ENCODE peak calls at places on chromosomes 6 and 20, in eight cellular contexts. N is right lobe of liver, C is tibial nerve, J is heart left ventricle, H is sigmoid colon, P is spleen, K is ovary, V is IMR-90. Q is an unnamed sample.
A peak's percentile ranks its signal among the peaks of the same experiment; 100 is the strongest.

GRCh38 chr6:83827050-83827449 is 26.1 kb upstream of the RIPPLY2 start:
- DNase-seq in N (no peak), C (no peak), J (no peak), H (no peak), P (no peak), K (no peak), V (no peak), Q (no peak)

GRCh38 chr6:112576421-112576820 is 229.3 kb downstream of the RFPL4B start:
- DNase-seq in N (no peak), C (no peak), J (no peak), H (no peak), P (no peak), K (no peak), V (no peak), Q (no peak)

GRCh38 chr6:2030682-2031244 is 214.6 kb downstream of the GMDS start:
- DNase-seq in N (no peak), C (no peak), J (no peak), H (no peak), P (no peak), K (no peak), V (peak; percentile 31), Q (no peak)

GRCh38 chr20:48904566-48905321 is 16.8 kb upstream of the ARFGEF2 start:
- DNase-seq in N (peak; percentile 26), C (no peak), J (no peak), H (no peak), P (no peak), K (peak; percentile 69), V (peak; percentile 60), Q (no peak)

GRCh38 chr6:105135056-105135455 is 44.8 kb downstream of the POPDC3 start:
- DNase-seq in N (no peak), C (no peak), J (no peak), H (no peak), P (no peak), K (no peak), V (peak; percentile 18), Q (no peak)

GRCh38 chr6:10099648-10100047 is 315.2 kb downstream of the TFAP2A start:
- DNase-seq in N (no peak), C (no peak), J (no peak), H (no peak), P (no peak), K (no peak), V (no peak), Q (no peak)

GRCh38 chr6:33915134-33915533 is 111.3 kb upstream of the MLN start:
- DNase-seq in N (no peak), C (no peak), J (peak; percentile 53), H (peak; percentile 79), P (no peak), K (no peak), V (no peak), Q (no peak)

GRCh38 chr6:76418657-76419217 is 346.3 kb upstream of the IMPG1 start:
- DNase-seq in N (no peak), C (no peak), J (no peak), H (no peak), P (no peak), K (no peak), V (no peak), Q (no peak)

GRCh38 chr20:24389686-24390085 is 79.7 kb upstream of the SYNDIG1 start:
- DNase-seq in N (no peak), C (no peak), J (peak; percentile 47), H (no peak), P (no peak), K (no peak), V (no peak), Q (no peak)

GRCh38 chr6:80454661-80455365 is 348.3 kb downstream of the BCKDHB start:
- DNase-seq in N (no peak), C (no peak), J (no peak), H (no peak), P (no peak), K (no peak), V (peak; percentile 38), Q (no peak)

GRCh38 chr20:53937929-53938367 is 132.4 kb downstream of the BCAS1 start:
- DNase-seq in N (no peak), C (no peak), J (no peak), H (no peak), P (no peak), K (no peak), V (no peak), Q (no peak)

GRCh38 chr6:10425973-10426780 is 11.3 kb upstream of the TFAP2A start:
- DNase-seq in N (peak; percentile 71), C (no peak), J (no peak), H (no peak), P (no peak), K (peak; percentile 41), V (no peak), Q (no peak)

GRCh38 chr20:45415822-45416637 is at the start of gene PIGT:
- DNase-seq in N (peak; percentile 83), C (peak; percentile 72), J (peak; percentile 92), H (peak; percentile 93), P (peak; percentile 96), K (peak; percentile 86), V (peak; percentile 72), Q (peak; percentile 32)

GRCh38 chr20:58515240-58516212 is at the start of gene APCDD1L:
- DNase-seq in N (no peak), C (no peak), J (no peak), H (peak; percentile 60), P (no peak), K (no peak), V (peak; percentile 69), Q (no peak)

GRCh38 chr20:50601511-50602431 is 89.6 kb downstream of the RIPOR3 start:
- DNase-seq in N (no peak), C (no peak), J (no peak), H (no peak), P (no peak), K (no peak), V (no peak), Q (no peak)

DNA sequence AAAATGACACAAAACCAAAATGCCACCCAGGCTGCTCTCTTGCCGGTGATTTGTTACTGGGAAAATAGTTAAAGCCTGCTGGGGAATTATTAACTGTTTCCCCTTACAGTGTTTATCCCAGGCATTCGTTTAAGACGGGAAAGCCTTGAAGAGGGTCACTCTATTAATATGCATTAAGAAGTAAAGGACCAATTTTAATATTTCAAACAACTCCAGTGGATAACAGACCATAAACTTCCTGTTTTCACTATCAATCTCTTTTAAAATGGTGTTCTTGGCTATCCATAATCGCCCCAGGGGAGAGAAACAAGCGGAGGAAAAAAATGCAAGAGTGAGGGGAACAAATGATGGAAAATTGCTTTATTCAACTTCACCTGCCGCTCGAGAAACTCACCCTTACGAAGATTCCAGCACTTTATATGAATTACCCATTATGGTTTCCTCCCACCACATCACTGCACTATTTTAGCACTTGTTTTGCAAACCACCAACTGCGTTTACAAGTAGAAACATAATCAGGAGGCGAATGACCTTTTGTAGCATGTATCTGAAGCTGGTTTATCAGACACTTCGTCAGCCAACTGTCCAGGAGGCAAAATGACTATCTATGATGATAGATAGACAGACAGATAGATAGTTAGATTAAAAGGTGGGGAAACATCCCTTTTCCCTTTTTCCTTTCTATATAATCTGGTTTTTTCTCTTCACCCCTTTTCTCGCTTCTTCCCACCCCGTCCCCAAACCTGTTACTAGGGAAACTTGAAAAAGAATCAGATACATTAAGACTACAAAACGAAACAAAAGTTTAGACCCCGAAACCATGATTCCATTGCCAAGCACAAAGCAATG is 1.2 kb upstream of the ADGRB3 start:
- DNase-seq in N (no peak), C (no peak), J (no peak), H (no peak), P (no peak), K (no peak), V (no peak), Q (no peak)
- H3K27ac ChIP-seq in N (no peak overlapping the region), C (peak overlapping the region; percentile 66), J (peak overlapping the region; percentile 74), H (peak overlapping the region; percentile 73), P (peak overlapping the region; percentile 77), K (peak overlapping the region; percentile 69), V (no peak overlapping the region), Q (no peak overlapping the region)

GRCh38 chr6:17299222-17299621 is 18.1 kb downstream of the RBM24 start:
- DNase-seq in N (no peak), C (no peak), J (no peak), H (no peak), P (no peak), K (no peak), V (no peak), Q (no peak)

GRCh38 chr6:17298257-17298656 is 17.1 kb downstream of the RBM24 start:
- DNase-seq in N (no peak), C (no peak), J (no peak), H (no peak), P (no peak), K (no peak), V (no peak), Q (no peak)

GRCh38 chr6:17305219-17306001 is 24.2 kb downstream of the RBM24 start:
- DNase-seq in N (no peak), C (no peak), J (no peak), H (no peak), P (no peak), K (no peak), V (peak; percentile 72), Q (no peak)

GRCh38 chr6:17300637-17301036 is 19.5 kb downstream of the RBM24 start:
- DNase-seq in N (no peak), C (no peak), J (no peak), H (no peak), P (no peak), K (no peak), V (no peak), Q (no peak)

GRCh38 chr6:17303444-17303843 is 22.3 kb downstream of the RBM24 start:
- DNase-seq in N (no peak), C (no peak), J (no peak), H (no peak), P (no peak), K (no peak), V (no peak), Q (no peak)
- TF ChIP-seq POLR2A in N (no peak), C (no peak), J (no peak), H (no peak), P (no peak), K (no peak), V (no peak), Q (no peak)

GRCh38 chr20:32473231-32474008 is 111.7 kb downstream of the NOL4L start:
- DNase-seq in N (no peak), C (no peak), J (no peak), H (no peak), P (no peak), K (no peak), V (no peak), Q (no peak)
- H3K4me3 ChIP-seq in N (peak overlapping the region; percentile 36), C (peak overlapping the region; percentile 33), J (peak overlapping the region; percentile 52), H (peak overlapping the region; percentile 40), P (peak overlapping the region; percentile 16), K (peak overlapping the region; percentile 1), V (no peak overlapping the region), Q (no peak overlapping the region)

GRCh38 chr6:111409430-111409829 is 73.6 kb downstream of the REV3L start:
- DNase-seq in N (no peak), C (no peak), J (no peak), H (no peak), P (no peak), K (no peak), V (no peak), Q (no peak)
- H3K27ac ChIP-seq in N (no peak overlapping the region), C (no peak overlapping the region), J (no peak overlapping the region), H (no peak overlapping the region), P (no peak overlapping the region), K (no peak overlapping the region), V (no peak overlapping the region), Q (no peak overlapping the region)